ENCODE peak calls at places on chromosome 16, in ten cellular contexts. G is GM04504; Q is mesendoderm; U is kidney tubule cell; X is fibroblast of lung; W is glutamatergic neuron; C is bronchial epithelial cell; M is activated naive CD8-positive, alpha-beta T cell treated with anti-CD3 and anti-CD28 coated beads, Interleukin-2, amount 50 U/mL, for 24 hours; T is COR-L47; F is GM18507. S is an unnamed sample.

GRCh38 chr16:84356591-84357116 is 11.7 kb upstream of the ATP2C2 start:
- DNase-seq in M (no peak), Q (no peak), T (peak), C (peak), W (no peak), X (no peak), F (no peak), U (no peak), G (no peak), S (peak)

GRCh38 chr16:31700200-31700529 is 172.5 kb downstream of the AHSP start:
- DNase-seq in F (peak), U (no peak), X (no peak), T (peak), Q (no peak), W (no peak), G (peak), M (no peak), C (no peak), S (no peak)

GRCh38 chr16:2278272-2278608 is 10.3 kb upstream of the RNPS1 start:
- DNase-seq in Q (peak), M (no peak), X (no peak), C (no peak), F (no peak), G (no peak), W (no peak), U (no peak), T (no peak), S (no peak)

GRCh38 chr16:85746431-85747227 is 4.3 kb downstream of the C16orf74 start:
- DNase-seq in C (peak), X (peak), T (no peak), U (peak), F (no peak), W (no peak), M (no peak), G (peak), Q (peak), S (peak)

GRCh38 chr16:69435977-69436729 is 11.7 kb downstream of the CYB5B start:
- DNase-seq in U (no peak), G (no peak), C (no peak), X (no peak), T (no peak), Q (peak), W (no peak), F (no peak), M (no peak), S (no peak)

GRCh38 chr16:82264781-82265180 is 94.8 kb upstream of the MPHOSPH6 start:
- DNase-seq in F (no peak), G (no peak), Q (no peak), U (no peak), M (no peak), C (no peak), T (no peak), X (no peak), W (no peak), S (no peak)

GRCh38 chr16:22188595-22189442 is 17.3 kb upstream of the EEF2K start:
- DNase-seq in X (peak), C (peak), M (peak), U (peak), T (peak), Q (peak), G (peak), F (no peak), W (peak), S (peak)

GRCh38 chr16:7512503-7512902 is 179.9 kb downstream of the RBFOX1 start:
- DNase-seq in U (no peak), Q (no peak), T (no peak), C (no peak), X (no peak), F (no peak), G (no peak), W (no peak), M (no peak), S (no peak)

GRCh38 chr16:19589771-19590302 is 34.3 kb downstream of the VPS35L start:
- DNase-seq in G (peak), W (no peak), T (no peak), M (no peak), U (no peak), F (no peak), Q (no peak), C (no peak), X (peak), S (no peak)

GRCh38 chr16:31420037-31420436 is 8.1 kb downstream of the COX6A2 start:
- DNase-seq in F (no peak), T (no peak), W (no peak), G (no peak), U (no peak), M (peak), C (no peak), Q (no peak), X (no peak), S (no peak)

GRCh38 chr16:66740533-66740932 is 10.9 kb downstream of the DYNC1LI2 start:
- DNase-seq in X (peak), C (peak), W (no peak), U (peak), T (no peak), G (no peak), F (no peak), M (no peak), Q (no peak), S (no peak)

GRCh38 chr16:10754941-10755340 is 11.3 kb downstream of the NUBP1 start:
- DNase-seq in U (peak), M (no peak), F (no peak), C (peak), W (no peak), Q (no peak), G (no peak), T (no peak), X (peak), S (no peak)

GRCh38 chr16:56344518-56345405 is 80.6 kb downstream of the AMFR start:
- DNase-seq in C (peak), T (no peak), M (no peak), F (no peak), Q (no peak), U (no peak), W (no peak), X (no peak), G (no peak), S (no peak)